ENCODE peak calls at places on chromosomes 12 and 14, in ten cellular contexts. S is amygdala; O is RKO; N is stimulated activated CD8-positive, alpha-beta memory T cell treated with anti-CD3 and anti-CD28 coated beads, Interleukin-2, amount 100 ng/mL, for 1 hour; U is left ventricle myocardium superior; E is stimulated activated CD4-positive, alpha-beta T cell treated with anti-CD3 and anti-CD28 coated beads, Interleukin-1b, Interleukin-23, amount 100 ng/mL, for 24 hours; V is NCI-H1105; X is ovary; P is NCI-H1417; H is NCI-H146. W is an unnamed sample.

GRCh38 chr14:105019861-105020814 is 745 bp downstream of the CDCA4 start:
- DNase-seq in X (peak; percentile 29), S (no peak), H (peak; percentile 61), E (peak; percentile 20), U (peak; percentile 52), P (peak; percentile 77), V (no peak), N (peak; percentile 41), O (no peak), W (peak; percentile 60)

GRCh38 chr12:12976366-12976765 is 23.7 kb downstream of the HEBP1 start:
- DNase-seq in E (no peak), V (no peak), X (no peak), P (no peak), O (peak; percentile 83), U (no peak), S (no peak), H (no peak), N (no peak), W (no peak)

GRCh38 chr12:81811066-81811777 is 52.1 kb upstream of the PPFIA2 start:
- DNase-seq in V (no peak), U (no peak), N (no peak), H (no peak), P (no peak), X (no peak), S (no peak), O (no peak), E (no peak), W (no peak)

GRCh38 chr14:22393796-22394195 is 195.2 kb downstream of the DAD1 start:
- DNase-seq in N (no peak), V (no peak), O (no peak), U (no peak), P (no peak), X (no peak), E (no peak), S (no peak), H (no peak), W (no peak)

GRCh38 chr14:99732436-99733220 is 48.5 kb downstream of the CYP46A1 start:
- DNase-seq in S (no peak), H (no peak), P (no peak), U (peak; percentile 34), X (peak; percentile 8), N (no peak), V (no peak), E (no peak), O (no peak), W (peak; percentile 6)

GRCh38 chr14:32622742-32623141 is 293.6 kb downstream of the AKAP6 start:
- DNase-seq in O (no peak), E (no peak), V (no peak), P (no peak), U (no peak), H (no peak), N (no peak), X (no peak), S (no peak), W (no peak)

GRCh38 chr14:50955373-50956043 is 11.2 kb upstream of the PYGL start:
- DNase-seq in P (peak; percentile 76), E (no peak), U (peak; percentile 63), X (no peak), S (no peak), H (peak; percentile 74), V (peak; percentile 25), N (no peak), O (peak; percentile 97), W (peak; percentile 77)

GRCh38 chr12:27025116-27025515 is 2.8 kb downstream of the MED21 start:
- DNase-seq in N (no peak), V (no peak), H (no peak), S (no peak), O (peak; percentile 69), X (no peak), U (no peak), E (no peak), P (no peak), W (no peak)

GRCh38 chr12:48889679-48890078 is 24.0 kb upstream of the RND1 start:
- DNase-seq in H (no peak), N (no peak), X (no peak), E (no peak), U (no peak), S (no peak), P (no peak), V (no peak), O (no peak), W (no peak)

GRCh38 chr12:48925218-48925871 is at the start of gene FKBP11:
- DNase-seq in V (no peak), N (peak; percentile 63), X (peak; percentile 35), S (no peak), U (peak; percentile 76), E (peak; percentile 54), P (no peak), H (peak; percentile 18), O (peak; percentile 75), W (peak; percentile 78)

GRCh38 chr12:110312581-110313360 is 31.7 kb downstream of the ATP2A2 start:
- DNase-seq in U (no peak), X (peak; percentile 19), E (no peak), N (no peak), P (no peak), V (no peak), S (no peak), O (peak; percentile 76), H (no peak), W (no peak)

GRCh38 chr12:104063712-104064030 is 660 bp upstream of the HCFC2 start:
- DNase-seq in V (peak; percentile 26), S (no peak), U (no peak), H (peak; percentile 65), X (no peak), E (no peak), O (peak; percentile 31), P (peak; percentile 83), N (no peak), W (no peak)

GRCh38 chr14:22866874-22867273 is 4.7 kb upstream of the LRP10 start:
- DNase-seq in H (no peak), P (no peak), U (no peak), O (no peak), V (no peak), X (no peak), N (no peak), S (no peak), E (no peak), W (no peak)